ENCODE peak calls at places on chromosomes 13 and 19, in eight cellular contexts. A is PC-3; D is CD8-positive, alpha-beta memory T cell; J is psoas muscle; R is ovary; S is heart right ventricle; O is A673; C is Peyer's patch. V is an unnamed sample. For H3K4me1 and H3K36me3, the result is how much of the 10 kb centered on the place peaks cover.

GRCh38 chr19:17811103-17811502 is 10.2 kb downstream of the INSL3 start:
- DNase-seq in D (no peak), C (no peak), A (no peak), O (no peak), S (no peak), J (no peak), R (no peak), V (no peak)

GRCh38 chr19:18594096-18594823 is 5.7 kb downstream of the REX1BD start:
- DNase-seq in O (peak), A (peak), D (peak), S (peak), J (peak), R (peak), C (peak), V (peak)

GRCh38 chr19:611506-611869 is 21.8 kb downstream of the HCN2 start:
- DNase-seq in R (no peak), A (peak), J (no peak), D (no peak), C (no peak), S (no peak), O (peak), V (peak)

GRCh38 chr13:61880576-61881283 is 465.1 kb upstream of the PCDH20 start:
- DNase-seq in O (peak), S (no peak), J (no peak), D (no peak), A (peak), R (no peak), C (no peak), V (no peak)

GRCh38 chr19:43777163-43777700 is 3.5 kb downstream of the KCNN4 start:
- DNase-seq in R (no peak), O (peak), C (no peak), D (peak), A (no peak), S (no peak), J (peak), V (peak)

GRCh38 chr19:15418112-15418587 is 638 bp downstream of the AKAP8L start:
- DNase-seq in A (peak), C (no peak), R (peak), S (no peak), D (no peak), J (no peak), O (peak), V (no peak)

GRCh38 chr13:113851826-113852535 is 11.9 kb downstream of the GAS6 start:
- DNase-seq in O (no peak), S (no peak), R (no peak), J (no peak), A (no peak), D (no peak), C (no peak), V (no peak)

GRCh38 chr19:1336079-1336684 is 47.5 kb upstream of the NDUFS7 start:
- DNase-seq in S (no peak), O (no peak), D (no peak), R (no peak), J (no peak), A (no peak), C (no peak), V (no peak)

GRCh38 chr13:24679686-24680085 is 522 bp upstream of the ATP12A start:
- DNase-seq in D (no peak), O (no peak), J (no peak), S (no peak), C (peak), A (no peak), R (no peak), V (no peak)

GRCh38 chr13:57629821-57630235 is 1.7 kb upstream of the PCDH17 start:
- DNase-seq in C (peak), A (peak), R (peak), S (peak), O (peak), J (peak), D (peak), V (no peak)

GRCh38 chr19:35253316-35254286 is 4.8 kb downstream of the LSR start:
- DNase-seq in C (peak), O (peak), A (no peak), J (no peak), D (no peak), S (no peak), R (no peak), V (no peak)

GRCh38 chr19:29048873-29049272 is 164.1 kb downstream of the UQCRFS1 start:
- DNase-seq in O (no peak), J (no peak), R (no peak), D (no peak), S (no peak), A (no peak), C (no peak), V (no peak)

GRCh38 chr19:8209965-8210659 is 942 bp downstream of the CERS4 start:
- DNase-seq in S (no peak), C (peak), R (no peak), D (no peak), O (no peak), A (no peak), J (no peak), V (no peak)

GRCh38 chr19:4715529-4716221 is 8.0 kb downstream of the DPP9 start:
- DNase-seq in J (no peak), D (no peak), A (no peak), O (no peak), R (no peak), S (no peak), C (no peak), V (no peak)

GRCh38 chr13:46389457-46389856 is 2.4 kb upstream of the RUBCNL start:
- DNase-seq in S (no peak), R (no peak), A (no peak), J (no peak), C (no peak), D (no peak), O (peak), V (no peak)

GRCh38 chr19:51710163-51710562 is 13.6 kb downstream of the HAS1 start:
- DNase-seq in O (no peak), S (no peak), D (no peak), R (no peak), C (no peak), A (no peak), J (no peak), V (no peak)

GRCh38 chr13:113927661-113928581 is 46.0 kb downstream of the C13orf46 start:
- DNase-seq in C (peak), A (no peak), J (peak), O (no peak), S (no peak), D (no peak), R (peak), V (peak)

GRCh38 chr19:4161415-4162077 is 8.1 kb downstream of the CREB3L3 start:
- DNase-seq in R (no peak), O (no peak), S (no peak), A (no peak), D (no peak), J (no peak), C (no peak), V (no peak)

GRCh38 chr13:99959538-99960230 is 11.9 kb downstream of the ZIC5 start:
- DNase-seq in S (no peak), R (no peak), J (no peak), C (no peak), D (no peak), O (no peak), A (no peak), V (no peak)

GRCh38 chr19:33512580-33513137 is 8.9 kb downstream of the PEPD start:
- DNase-seq in R (no peak), O (no peak), J (no peak), C (no peak), A (no peak), D (no peak), S (no peak), V (no peak)

GRCh38 chr13:113897966-113898365 is 34.1 kb upstream of the GAS6 start:
- DNase-seq in J (no peak), C (no peak), D (no peak), A (peak), R (no peak), S (no peak), O (no peak), V (no peak)

GRCh38 chr13:95239293-95239692 is 62.0 kb downstream of the ABCC4 start:
- DNase-seq in O (no peak), D (no peak), J (no peak), A (no peak), S (no peak), R (no peak), C (no peak), V (no peak)

GRCh38 chr13:76663941-76664340 is 222.3 kb downstream of the KCTD12 start:
- DNase-seq in O (no peak), C (no peak), A (no peak), D (no peak), R (no peak), S (no peak), J (no peak), V (no peak)

GRCh38 chr19:35928507-35928906 is 7.7 kb upstream of the LRFN3 start:
- DNase-seq in C (no peak), D (no peak), S (no peak), A (no peak), J (no peak), O (no peak), R (no peak), V (no peak)

GRCh38 chr13:108365255-108365654 is 95.7 kb downstream of the TNFSF13B start:
- DNase-seq in C (no peak), S (no peak), O (no peak), J (no peak), D (no peak), A (no peak), R (no peak), V (no peak)

GRCh38 chr13:19586904-19587634 is 25.7 kb upstream of the TPTE2 start:
- DNase-seq in J (peak), O (peak), C (peak), R (no peak), D (peak), A (peak), S (peak), V (no peak)

GRCh38 chr19:33400856-33401682 is 27.6 kb downstream of the CEBPG start:
- DNase-seq in R (no peak), S (no peak), C (peak), J (peak), O (no peak), D (no peak), A (no peak), V (no peak)

GRCh38 chr19:32873560-32873959 is 4.0 kb upstream of the SLC7A9 start:
- DNase-seq in O (no peak), R (no peak), D (no peak), S (no peak), C (no peak), A (no peak), J (no peak), V (peak)

GRCh38 chr19:48603001-48603400 is 3.5 kb upstream of the SPACA4 start:
- DNase-seq in J (no peak), R (no peak), A (no peak), D (no peak), C (no peak), S (no peak), O (no peak), V (no peak)

GRCh38 chr19:48665786-48666185 is 7.0 kb downstream of the NTN5 start:
- DNase-seq in C (no peak), A (no peak), J (no peak), O (no peak), R (no peak), S (no peak), D (no peak), V (no peak)

GRCh38 chr19:51272183-51272817 is 21.4 kb downstream of the SIGLECL1 start:
- DNase-seq in R (no peak), O (peak), S (no peak), J (no peak), D (no peak), C (no peak), A (peak), V (no peak)

GRCh38 chr19:22257916-22258315 is 28.3 kb upstream of the ZNF729 start:
- DNase-seq in O (no peak), A (no peak), R (no peak), S (no peak), D (no peak), C (no peak), J (no peak), V (no peak)

GRCh38 chr13:113937073-113937472 is 36.8 kb downstream of the C13orf46 start:
- DNase-seq in C (no peak), S (no peak), A (no peak), R (no peak), J (no peak), O (no peak), D (no peak), V (no peak)

GRCh38 chr13:59948686-59949085 is 215.0 kb downstream of the DIAPH3 start:
- DNase-seq in D (no peak), O (peak), C (no peak), A (no peak), R (no peak), J (no peak), S (no peak), V (no peak)

GRCh38 chr13:98254541-98254940 is 77.5 kb upstream of the RNF113B start:
- DNase-seq in S (no peak), A (no peak), J (no peak), C (no peak), R (no peak), O (peak), D (no peak), V (no peak)

GRCh38 chr13:51781246-51782022 is 22.5 kb downstream of the DHRS12 start:
- DNase-seq in A (peak), D (no peak), S (no peak), O (peak), R (no peak), C (no peak), J (peak), V (no peak)

DNA sequence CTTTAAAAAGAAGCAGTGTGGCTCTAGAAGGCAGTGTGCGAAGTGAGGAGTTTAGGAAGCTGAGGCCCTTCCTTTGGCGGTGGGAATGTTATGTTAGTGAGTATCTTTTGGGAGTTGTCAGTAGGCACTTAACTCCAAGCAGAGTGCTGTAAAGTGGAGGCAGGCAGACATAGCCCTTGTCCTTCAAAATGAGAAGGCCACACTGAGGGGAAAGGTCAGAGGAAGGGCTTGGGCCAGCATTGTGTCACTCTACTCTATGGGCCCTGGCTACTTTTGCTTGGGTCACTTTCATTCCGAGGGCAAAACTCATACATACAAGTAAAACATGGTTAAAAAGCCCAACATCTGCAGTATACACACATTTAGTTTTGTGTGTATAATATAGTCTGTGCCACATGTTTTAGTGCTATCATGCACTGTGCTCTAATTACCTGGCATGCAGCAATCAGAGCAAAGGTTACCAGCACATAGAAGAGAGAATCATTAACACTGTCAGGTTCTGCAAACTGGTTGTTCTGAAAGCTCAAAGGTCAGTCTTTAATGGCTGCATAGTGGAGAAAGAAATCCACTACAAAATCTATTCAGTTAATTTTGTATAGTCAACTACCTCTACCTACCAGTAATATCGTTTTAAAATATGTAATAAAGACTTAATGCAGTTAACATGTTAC is 64.4 kb downstream of the WASF3 start:
- DNase-seq in R (no peak), A (no peak), C (peak), D (no peak), O (no peak), S (no peak), J (no peak), V (no peak)
- H3K4me3 ChIP-seq in R (no peak), A (no peak), C (no peak), D (no peak), O (no peak), S (no peak), J (no peak), V (no peak)

GRCh38 chr13:48590141-48590863 is 57.4 kb upstream of the RCBTB2 start:
- DNase-seq in S (no peak), A (no peak), C (no peak), D (no peak), J (no peak), O (no peak), R (no peak), V (no peak)
- H3K4me1 ChIP-seq in S (under half), A (under half), C (under half), D (under half), J (under half), O (under half), R (under half), V (under half)

GRCh38 chr19:47432091-47432490 is 12.8 kb upstream of the MEIS3 start:
- DNase-seq in C (no peak), J (no peak), R (no peak), A (no peak), O (no peak), S (no peak), D (no peak), V (no peak)
- H3K36me3 ChIP-seq in C (under half), J (under half), R (under half), A (under half), O (under half), S (under half), D (under half), V (under half)

GRCh38 chr13:26011996-26012688 is 39.7 kb downstream of the SHISA2 start:
- DNase-seq in S (peak), O (peak), C (peak), A (no peak), R (peak), D (peak), J (no peak), V (no peak)
- H3K4me3 ChIP-seq in S (peak), O (peak), C (peak), A (no peak), R (no peak), D (peak), J (peak), V (no peak)

DNA sequence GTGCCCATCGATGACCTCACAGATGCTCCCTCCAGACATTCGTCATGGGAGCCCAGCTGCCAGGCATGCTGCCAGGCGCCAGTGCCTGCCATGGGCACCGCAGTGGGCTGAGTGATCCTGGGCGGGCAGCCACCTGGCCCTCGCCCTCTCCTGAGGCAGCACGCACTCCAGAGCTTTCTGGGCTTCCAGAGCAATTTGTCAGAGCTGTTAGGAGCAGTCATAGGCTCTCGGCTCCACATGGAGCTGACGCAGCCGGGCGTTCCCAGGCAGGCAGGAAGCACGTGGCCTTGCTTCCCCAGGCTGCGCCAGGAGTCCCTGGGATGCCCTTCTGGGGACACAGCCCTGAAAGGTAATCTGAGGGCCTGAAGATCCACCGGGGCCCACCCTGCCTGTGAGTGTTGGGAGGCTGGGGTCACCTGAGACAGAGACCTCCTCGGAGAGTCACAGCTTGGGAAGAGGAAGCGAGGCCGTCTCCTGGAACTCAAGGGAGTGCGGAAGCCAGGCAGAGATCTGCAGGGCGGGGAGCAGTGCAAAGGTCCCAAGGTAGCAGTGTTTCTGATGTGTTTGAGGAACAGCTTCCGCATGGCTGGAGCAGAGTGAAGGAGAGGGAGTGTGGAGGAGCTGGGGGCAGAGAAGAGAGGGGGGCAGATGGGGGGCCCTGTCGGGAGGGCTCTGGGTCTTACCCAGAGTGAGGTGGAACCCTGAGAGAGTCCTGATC is 50.5 kb downstream of the DPF1 start:
- DNase-seq in C (peak), R (no peak), S (peak), D (no peak), A (no peak), O (no peak), J (peak), V (no peak)
- H3K4me1 ChIP-seq in C (under half), R (under half), S (under half), D (under half), A (under half), O (under half), J (under half), V (under half)

GRCh38 chr19:40705362-40705651 is 11.4 kb downstream of the COQ8B start:
- DNase-seq in R (no peak), D (no peak), O (no peak), A (no peak), C (no peak), S (peak), J (peak), V (no peak)

GRCh38 chr19:40704491-40705361 is 12.0 kb downstream of the COQ8B start:
- DNase-seq in D (no peak), J (no peak), S (no peak), C (no peak), R (no peak), O (no peak), A (no peak), V (no peak)

GRCh38 chr19:40707615-40708014 is 9.1 kb downstream of the COQ8B start:
- DNase-seq in O (no peak), A (no peak), S (no peak), D (no peak), J (no peak), C (no peak), R (no peak), V (no peak)

GRCh38 chr19:40703029-40703755 is 12.7 kb upstream of the NUMBL start:
- DNase-seq in A (no peak), O (no peak), R (no peak), C (no peak), S (no peak), J (no peak), D (no peak), V (no peak)

GRCh38 chr19:40705950-40706619 is 10.6 kb downstream of the COQ8B start:
- DNase-seq in R (no peak), D (no peak), C (no peak), S (no peak), J (no peak), A (no peak), O (no peak), V (no peak)
- H3K36me3 ChIP-seq in R (under half), D (under half), C (under half), S (half or more), J (under half), A (under half), O (under half), V (under half)

V was measured in SJSA1.